ENCODE peak calls at places on chromosomes 1 and 21, in six cellular contexts. A is mucosa of descending colon, S is brain microvascular endothelial cell, M is GM12865, C is AG04449, N is fibroblast of pulmonary artery. X is an unnamed sample.

GRCh38 chr1:183697814-183698590 is 44.9 kb upstream of the APOBEC4 start:
- DNase-seq in C (no peak), S (no peak), A (no peak), N (no peak), M (no peak), X (no peak)

GRCh38 chr21:36769051-36769867 is 70.3 kb downstream of the SIM2 start:
- DNase-seq in C (no peak), A (no peak), S (no peak), M (no peak), N (peak), X (peak)

GRCh38 chr1:64536217-64536835 is 66.4 kb downstream of the CACHD1 start:
- DNase-seq in M (no peak), S (no peak), C (no peak), A (no peak), N (no peak), X (no peak)

GRCh38 chr1:171841050-171841910 is at the start of gene DNM3:
- DNase-seq in A (peak), C (no peak), S (peak), M (peak), N (peak), X (peak)

GRCh38 chr1:81449786-81450185 is 350.9 kb upstream of the ADGRL2 start:
- DNase-seq in A (no peak), C (no peak), S (peak), N (peak), M (no peak), X (no peak)

GRCh38 chr1:201582261-201582951 is 43.5 kb downstream of the NAV1 start:
- DNase-seq in C (no peak), M (no peak), N (peak), S (peak), A (no peak), X (peak)

GRCh38 chr1:216788671-216789070 is 65.4 kb upstream of the ESRRG start:
- DNase-seq in N (no peak), S (no peak), C (no peak), A (no peak), M (no peak), X (no peak)

GRCh38 chr21:28828981-28829380 is 163.7 kb downstream of the LTN1 start:
- DNase-seq in N (no peak), M (no peak), C (no peak), S (no peak), A (no peak), X (no peak)

GRCh38 chr1:201267481-201268229 is 15.7 kb upstream of the PKP1 start:
- DNase-seq in N (peak), M (no peak), C (peak), S (peak), A (no peak), X (peak)

GRCh38 chr1:52403566-52404115 is 582 bp downstream of the ORC1 start:
- DNase-seq in M (peak), N (peak), C (no peak), A (no peak), S (peak), X (peak)

GRCh38 chr1:7956218-7957032 is 5.1 kb upstream of the PARK7 start:
- DNase-seq in C (no peak), A (no peak), S (peak), N (peak), M (no peak), X (peak)

GRCh38 chr1:22131875-22132486 is 10.9 kb downstream of the WNT4 start:
- DNase-seq in C (no peak), S (no peak), N (no peak), A (peak), M (peak), X (no peak)

GRCh38 chr1:217048104-217048707 is 325.0 kb upstream of the ESRRG start:
- DNase-seq in S (no peak), N (peak), C (no peak), A (no peak), M (peak), X (no peak)

DNA sequence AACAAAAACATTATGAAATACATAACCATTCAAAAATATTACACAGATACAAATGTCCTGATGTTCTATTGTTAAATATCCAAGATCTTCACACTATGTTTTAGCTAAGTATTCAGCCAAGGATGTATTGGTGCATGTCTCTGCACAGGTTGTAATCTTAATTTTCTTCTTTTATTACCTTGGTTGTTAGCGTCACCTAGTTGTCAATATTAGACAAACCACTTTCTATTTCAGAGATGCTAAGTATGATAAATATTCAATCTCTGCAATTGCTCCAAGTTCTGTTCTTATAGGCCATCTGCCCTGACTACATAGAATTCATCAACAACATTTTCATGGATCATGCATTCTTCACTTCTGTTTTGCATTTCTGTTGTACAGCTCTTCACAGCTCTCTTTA is 380.0 kb downstream of the NUF2 start:
- DNase-seq in M (no peak), C (no peak), A (no peak), S (no peak), N (no peak), X (no peak)
- H3K4me3 ChIP-seq in M (no peak), C (no peak), A (no peak), S (no peak), N (no peak), X (no peak)

DNA sequence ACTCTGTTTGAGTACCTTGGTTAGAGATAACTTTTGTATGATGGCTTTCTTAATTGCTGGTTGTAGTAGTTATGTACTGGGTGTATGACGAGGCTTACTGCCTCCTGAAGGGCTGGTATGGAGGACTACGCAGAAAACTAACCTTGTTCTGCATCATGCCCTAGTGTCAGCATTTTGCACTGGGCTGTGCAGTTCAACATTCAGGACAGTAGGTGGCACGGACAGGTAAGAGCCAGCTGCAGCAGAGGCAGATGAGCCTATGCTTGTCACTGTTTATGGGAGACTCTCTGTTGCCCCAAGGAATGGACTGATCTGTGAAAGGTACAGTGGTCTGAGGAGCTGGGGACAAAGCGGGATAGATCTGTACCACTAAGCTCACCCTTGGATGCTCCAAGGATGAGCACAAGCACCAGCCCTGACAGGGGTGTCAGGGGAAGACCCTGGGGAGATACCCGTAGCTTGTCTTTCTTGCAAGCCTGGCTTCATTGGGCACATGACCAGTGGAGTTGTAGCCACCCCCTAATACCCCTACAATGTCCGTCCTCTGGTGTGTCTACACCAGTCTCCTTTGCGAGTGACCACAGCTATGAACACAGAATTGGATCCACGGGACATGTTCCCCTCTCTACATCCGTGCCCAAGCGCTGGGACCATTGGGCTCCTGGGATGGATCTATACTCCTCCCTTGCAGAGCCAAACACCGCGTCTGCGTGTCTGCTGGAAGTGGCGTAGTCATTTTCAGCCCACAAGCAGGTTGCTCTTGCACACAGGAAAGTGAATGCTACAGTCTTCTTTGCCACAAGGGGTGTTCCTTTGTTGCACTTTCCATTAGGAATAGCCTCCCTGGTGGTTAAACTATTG is 51.1 kb upstream of the CFHR3 start:
- DNase-seq in S (peak), A (peak), M (peak), C (no peak), N (no peak), X (peak)
- TF ChIP-seq CTCF in S (peak), A (no peak), M (peak), C (peak), N (peak), X (peak)

GRCh38 chr1:226404063-226404903 is 3.6 kb downstream of the PARP1 start:
- DNase-seq in S (peak), M (no peak), C (no peak), N (peak), A (no peak), X (peak)
- H3K4me3 ChIP-seq in S (no peak), M (peak), C (no peak), N (no peak), A (no peak), X (no peak)

DNA sequence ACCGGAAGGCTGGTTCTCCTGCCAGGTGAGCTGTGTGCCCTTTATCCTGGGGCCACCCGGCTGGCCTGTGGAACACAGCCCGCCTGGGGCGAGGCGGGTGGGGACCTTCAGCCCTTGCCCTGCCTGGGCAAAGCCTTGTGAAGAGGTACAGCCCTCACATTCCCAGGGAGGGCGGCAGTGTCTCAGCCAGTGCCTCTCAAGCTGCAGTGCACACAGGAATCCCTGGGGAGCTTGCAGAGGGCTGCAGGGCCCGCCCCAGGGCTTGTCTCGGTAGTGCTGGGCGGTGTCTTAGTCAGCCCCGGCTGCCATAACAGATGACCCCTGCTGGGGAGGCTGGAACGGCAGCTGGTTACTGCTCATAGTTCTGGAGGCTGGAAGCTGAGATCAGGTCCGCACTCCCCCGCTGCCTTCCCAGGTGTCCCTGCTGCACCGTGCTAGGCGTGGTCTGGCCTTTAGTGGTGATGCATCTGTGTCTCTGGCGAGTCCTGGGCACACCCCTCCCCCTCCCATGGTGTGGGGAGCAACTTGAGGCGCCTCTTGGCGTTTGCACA is 12.6 kb downstream of the DFFB start:
- DNase-seq in S (peak), M (peak), A (no peak), C (no peak), N (peak), X (no peak)
- TF ChIP-seq CTCF in S (peak), M (no peak), A (no peak), C (no peak), N (no peak), X (no peak)

DNA sequence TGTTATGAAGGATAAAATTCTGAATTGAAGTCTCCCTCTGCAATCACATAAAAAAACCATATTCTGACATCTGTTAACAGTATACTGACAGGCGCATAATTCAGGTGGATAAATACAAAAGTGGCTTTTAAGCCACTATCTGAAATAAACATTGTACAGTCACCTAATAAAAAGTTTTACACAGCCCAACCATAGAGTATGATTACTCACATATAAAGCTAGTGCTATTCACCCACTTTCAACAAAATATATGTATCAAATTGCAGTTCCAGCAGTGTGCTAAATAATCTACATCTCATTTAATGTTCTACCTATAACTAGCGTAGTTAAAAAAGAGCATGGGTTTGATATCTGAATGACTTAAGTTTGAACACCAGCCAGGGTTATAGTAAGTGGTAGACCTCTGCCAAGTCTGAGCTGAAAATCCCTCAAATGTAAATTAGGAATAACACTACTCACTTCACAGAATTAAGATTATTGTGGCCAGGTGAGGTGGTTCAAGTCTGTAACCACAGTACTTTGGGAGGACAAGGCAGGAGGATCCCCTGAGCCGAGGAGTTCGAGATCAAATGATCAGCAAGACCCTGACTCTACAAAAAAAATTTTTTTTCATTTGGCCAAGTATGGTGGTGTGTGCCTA is 3.9 kb downstream of the EGLN1 start:
- DNase-seq in N (no peak), S (no peak), C (no peak), M (no peak), A (no peak), X (no peak)
- H3K4me3 ChIP-seq in N (peak), S (peak), C (peak), M (peak), A (no peak), X (peak)

DNA sequence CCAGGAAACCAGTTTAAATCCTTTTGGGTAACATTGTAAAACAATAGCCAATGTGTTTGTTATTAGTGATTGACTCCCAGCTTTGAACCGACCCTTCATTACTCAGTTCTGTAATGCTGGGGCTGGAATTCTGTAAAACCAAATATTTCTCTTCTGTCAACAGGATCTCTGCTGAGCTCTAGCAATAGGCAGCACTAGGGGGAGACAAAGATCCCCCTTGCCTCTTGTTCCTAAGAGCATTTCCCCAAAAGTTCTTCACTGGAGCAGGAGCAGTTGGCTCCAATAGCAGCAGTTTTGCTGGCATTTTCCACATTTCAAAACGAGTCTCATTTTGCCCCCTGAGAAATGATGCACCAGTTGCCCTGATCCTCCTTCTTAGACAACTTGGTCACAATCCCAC is 1671.1 kb downstream of the MRPL39 start:
- DNase-seq in A (no peak), C (peak), S (no peak), M (peak), N (peak), X (peak)
- TF ChIP-seq CTCF in A (no peak), C (peak), S (peak), M (peak), N (peak), X (no peak)

GRCh38 chr1:215082532-215083407 is at the start of gene KCNK2:
- DNase-seq in S (no peak), A (no peak), C (no peak), N (peak), M (no peak), X (peak)
- H3K4me3 ChIP-seq in S (peak), A (no peak), C (peak), N (peak), M (no peak), X (peak)

GRCh38 chr1:108712605-108713150 is at the start of gene FNDC7:
- DNase-seq in M (no peak), S (peak), A (no peak), N (no peak), C (no peak), X (no peak)

GRCh38 chr1:108706643-108707042 is 6.1 kb upstream of the FNDC7 start:
- DNase-seq in M (no peak), C (no peak), A (no peak), S (no peak), N (no peak), X (no peak)

GRCh38 chr1:108703939-108704338 is 8.8 kb upstream of the FNDC7 start:
- DNase-seq in N (no peak), A (no peak), C (no peak), M (peak), S (peak), X (peak)

GRCh38 chr1:108704501-108704900 is 8.2 kb upstream of the FNDC7 start:
- DNase-seq in C (no peak), M (no peak), A (no peak), N (peak), S (peak), X (peak)

GRCh38 chr1:108708726-108709660 is 3.7 kb upstream of the FNDC7 start:
- DNase-seq in N (no peak), M (peak), S (no peak), A (peak), C (no peak), X (no peak)
- TF ChIP-seq CTCF in N (peak), M (peak), S (peak), A (no peak), C (no peak), X (peak)

GRCh38 chr1:215005656-215006335 is 76.7 kb upstream of the KCNK2 start:
- DNase-seq in M (no peak), C (no peak), N (no peak), S (no peak), A (no peak), X (no peak)

GRCh38 chr1:215004121-215004837 is 78.3 kb upstream of the KCNK2 start:
- DNase-seq in C (no peak), A (no peak), N (no peak), M (no peak), S (no peak), X (no peak)

GRCh38 chr1:215002471-215002870 is 80.1 kb upstream of the KCNK2 start:
- DNase-seq in M (no peak), S (peak), C (peak), A (no peak), N (peak), X (peak)

GRCh38 chr1:215003686-215004085 is 78.9 kb upstream of the KCNK2 start:
- DNase-seq in S (no peak), A (no peak), C (no peak), N (no peak), M (no peak), X (no peak)

GRCh38 chr1:215005078-215005477 is 77.5 kb upstream of the KCNK2 start:
- DNase-seq in N (no peak), A (no peak), C (no peak), M (no peak), S (no peak), X (peak)
- H3K4me3 ChIP-seq in N (no peak), A (no peak), C (peak), M (no peak), S (no peak), X (peak)

GRCh38 chr1:13829152-13829769 is 129.3 kb downstream of the PRDM2 start:
- DNase-seq in A (peak), M (no peak), N (no peak), C (no peak), S (no peak), X (no peak)
- TF ChIP-seq CTCF in A (no peak), M (no peak), N (no peak), C (no peak), S (no peak), X (no peak)

X was measured in foreskin fibroblast.